ENCODE peak calls at places on chromosomes 13 and 19, in five cellular contexts. A, R, Z, X and D are unnamed samples.

GRCh38 chr13:25292301-25292700 is 5.0 kb upstream of the MTMR6 start:
- DNase-seq in A (peak), Z (peak), R (no peak), X (no peak), D (no peak)

GRCh38 chr13:19959141-19959830 is 759 bp downstream of the ZMYM2 start:
- DNase-seq in X (peak), Z (peak), A (peak), R (peak), D (peak)

GRCh38 chr13:101499406-101499805 is 46.9 kb downstream of the ITGBL1 start:
- DNase-seq in R (no peak), Z (no peak), A (no peak), X (no peak), D (no peak)

GRCh38 chr13:33186851-33187250 is 98.7 kb downstream of the STARD13 start:
- DNase-seq in R (no peak), A (no peak), X (no peak), Z (no peak), D (no peak)

GRCh38 chr13:111115841-111116500 is 861 bp downstream of the ARHGEF7 start:
- DNase-seq in Z (no peak), A (no peak), X (no peak), R (peak), D (no peak)

GRCh38 chr13:65677906-65678305 is 1552.2 kb downstream of the PCDH9 start:
- DNase-seq in X (no peak), R (no peak), Z (no peak), A (no peak), D (no peak)

GRCh38 chr19:12828494-12828893 is 5.9 kb downstream of the RTBDN start:
- DNase-seq in A (peak), Z (peak), X (peak), R (peak), D (no peak)

GRCh38 chr13:64482373-64482772 is 2747.8 kb downstream of the PCDH9 start:
- DNase-seq in A (no peak), X (no peak), R (no peak), Z (no peak), D (no peak)

GRCh38 chr19:35777961-35778360 is 2.6 kb downstream of the ARHGAP33 start:
- DNase-seq in R (no peak), A (no peak), X (no peak), Z (no peak), D (no peak)

GRCh38 chr19:11138659-11139526 is 16.7 kb downstream of the SPC24 start:
- DNase-seq in R (peak), A (no peak), Z (peak), X (peak), D (peak)

GRCh38 chr19:28656644-28657043 is 556.3 kb downstream of the UQCRFS1 start:
- DNase-seq in R (no peak), Z (no peak), A (no peak), X (no peak), D (no peak)

GRCh38 chr19:14113762-14114414 is 3.7 kb downstream of the PRKACA start:
- DNase-seq in X (no peak), A (peak), Z (peak), R (peak), D (peak)

GRCh38 chr13:74289861-74290260 is 155.7 kb upstream of the KLF12 start:
- DNase-seq in A (no peak), R (no peak), X (no peak), Z (peak), D (no peak)

GRCh38 chr19:5677156-5677555 is 3.2 kb downstream of the MICOS13 start:
- DNase-seq in Z (no peak), R (no peak), A (no peak), X (no peak), D (no peak)

GRCh38 chr19:5677597-5677996 is 2.7 kb downstream of the MICOS13 start:
- DNase-seq in X (no peak), Z (no peak), R (no peak), A (no peak), D (no peak)

GRCh38 chr19:5674734-5675133 is 5.6 kb downstream of the MICOS13 start:
- DNase-seq in R (no peak), A (no peak), Z (no peak), X (no peak), D (no peak)

GRCh38 chr19:5676711-5677110 is 3.6 kb downstream of the MICOS13 start:
- DNase-seq in X (no peak), Z (peak), A (no peak), R (no peak), D (no peak)

GRCh38 chr19:5676105-5676671 is 4.1 kb downstream of the MICOS13 start:
- DNase-seq in A (no peak), Z (peak), X (no peak), R (no peak), D (no peak)
- H3K4me3 ChIP-seq in A (no peak), Z (no peak), X (no peak), R (no peak), D (no peak)

GRCh38 chr19:49893135-49893534 is 3.6 kb downstream of the IL4I1 start:
- DNase-seq in X (no peak), Z (no peak), R (no peak), A (no peak), D (no peak)

GRCh38 chr19:49892716-49893115 is 4.0 kb downstream of the IL4I1 start:
- DNase-seq in A (no peak), Z (no peak), R (no peak), X (no peak), D (no peak)

GRCh38 chr19:49889687-49890348 is 6.9 kb downstream of the IL4I1 start:
- DNase-seq in R (no peak), A (peak), X (peak), Z (no peak), D (peak)

GRCh38 chr19:49890349-49891311 is 6.1 kb downstream of the IL4I1 start:
- DNase-seq in X (peak), A (no peak), Z (peak), R (no peak), D (no peak)

GRCh38 chr19:49891393-49891792 is 5.3 kb downstream of the IL4I1 start:
- DNase-seq in A (no peak), Z (no peak), R (no peak), X (no peak), D (no peak)
- H3K4me3 ChIP-seq in A (no peak), Z (no peak), R (no peak), X (no peak), D (no peak)

DNA sequence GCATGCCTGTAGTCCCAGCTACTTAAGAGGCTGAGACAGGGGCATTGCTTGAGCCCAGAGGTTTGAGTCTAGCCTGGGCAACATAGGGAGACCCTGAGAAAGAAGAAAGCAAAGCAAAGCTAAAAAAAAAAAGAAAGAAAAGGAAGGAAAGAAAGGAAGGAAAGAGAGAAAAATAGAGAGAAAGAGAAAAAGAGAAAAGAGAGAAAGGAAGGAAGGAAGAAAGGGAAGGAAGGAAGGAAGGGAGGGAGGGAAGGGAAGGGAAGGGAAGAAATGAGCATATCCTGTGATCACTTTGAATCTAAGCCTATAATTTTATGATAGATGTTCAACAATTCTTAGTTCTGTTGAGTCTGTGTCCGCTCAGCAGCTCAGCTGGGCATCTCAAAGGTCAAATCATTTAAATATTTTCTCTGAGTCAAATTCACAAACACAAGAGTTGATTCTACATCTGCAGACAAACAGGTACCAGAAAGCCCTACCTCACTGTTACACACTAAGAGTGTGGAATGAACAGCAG is 70.4 kb downstream of the SUCLA2 start:
- DNase-seq in X (no peak), Z (no peak), A (no peak), R (no peak), D (no peak)
- H3K4me3 ChIP-seq in X (no peak), Z (no peak), A (no peak), R (no peak), D (no peak)

GRCh38 chr13:22061371-22061805 is 390.5 kb downstream of the FGF9 start:
- DNase-seq in R (no peak), A (no peak), Z (no peak), X (no peak), D (no peak)
- H3K4me3 ChIP-seq in R (no peak), A (no peak), Z (no peak), X (no peak), D (no peak)

DNA sequence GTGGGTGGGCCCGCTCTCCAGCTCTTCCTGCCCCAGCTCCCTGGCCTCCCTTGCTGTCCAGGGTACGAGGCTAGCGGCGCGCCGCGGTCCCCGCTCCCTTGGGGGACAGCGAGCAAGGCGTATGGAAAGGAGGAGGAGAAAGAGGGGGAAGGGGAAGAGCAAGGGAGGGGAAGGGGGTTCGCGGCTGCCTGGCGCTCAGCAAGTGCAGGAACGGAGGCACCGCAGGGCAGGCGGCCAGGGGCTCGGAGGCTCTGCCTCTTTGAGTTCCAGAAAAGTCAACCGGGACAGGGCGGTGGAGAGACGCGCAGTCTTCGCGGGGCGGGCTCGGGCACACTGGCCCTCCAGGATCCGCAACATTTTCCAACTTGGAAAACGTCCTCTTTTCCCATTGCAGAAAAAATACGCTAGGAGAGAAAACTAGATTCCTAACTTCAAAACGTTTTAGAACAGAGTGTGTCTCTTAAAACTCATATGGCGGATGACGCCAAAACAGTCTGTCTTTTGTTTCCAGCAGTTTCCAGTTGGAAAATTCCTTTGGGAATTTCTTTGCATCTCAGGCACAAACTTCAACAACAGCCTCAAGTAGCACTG is 23.1 kb upstream of the TNFRSF19 start:
- DNase-seq in A (no peak), X (no peak), Z (no peak), R (peak), D (no peak)
- H3K4me3 ChIP-seq in A (no peak), X (peak), Z (no peak), R (peak), D (peak)

DNA sequence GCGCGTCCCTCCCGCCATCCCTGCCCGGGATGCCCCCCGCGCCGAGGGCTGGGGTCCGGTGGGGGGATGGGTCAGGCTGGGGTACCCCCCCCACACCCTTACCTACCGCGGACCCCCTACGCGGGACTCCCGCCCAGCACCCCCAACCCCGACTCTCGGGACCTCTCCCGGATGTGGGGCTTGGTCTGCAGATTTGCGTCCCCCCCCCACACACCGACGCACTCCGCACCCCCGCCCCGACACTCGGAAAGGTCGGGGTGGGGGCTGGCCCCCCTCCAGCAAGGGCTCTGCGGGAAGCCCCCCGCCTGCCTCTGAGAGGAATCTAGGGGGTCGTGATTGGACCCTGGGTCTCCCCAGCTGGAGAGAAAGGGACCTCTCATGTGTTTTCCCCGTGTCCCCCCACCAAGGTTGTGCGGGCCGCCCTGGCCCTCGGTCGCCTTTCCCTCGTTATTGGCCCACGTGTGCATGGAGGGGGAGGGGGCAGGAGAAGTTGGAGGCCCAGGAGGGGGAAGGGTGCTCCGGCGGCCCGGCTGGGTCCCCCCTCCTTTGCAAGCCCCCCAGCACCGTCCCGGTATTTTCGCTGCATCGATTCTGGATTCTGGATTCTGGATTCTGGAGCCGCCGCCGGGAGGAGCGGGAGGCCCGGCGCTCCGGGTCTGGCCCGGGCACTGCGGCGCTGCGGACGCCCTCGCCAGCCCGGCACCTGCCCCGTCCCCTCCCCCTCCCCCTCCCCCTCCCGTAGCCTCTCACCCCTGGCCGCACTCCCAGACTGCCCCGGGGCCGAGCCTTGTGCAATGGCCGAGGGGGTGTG is 583 bp downstream of the NFIC start:
- DNase-seq in A (no peak), Z (peak), R (peak), X (no peak), D (no peak)
- H3K4me3 ChIP-seq in A (peak), Z (peak), R (peak), X (peak), D (peak)

GRCh38 chr19:48509467-48510194 is 2.0 kb downstream of the LMTK3 start:
- DNase-seq in R (no peak), Z (no peak), X (no peak), A (no peak), D (no peak)
- H3K4me3 ChIP-seq in R (no peak), Z (no peak), X (no peak), A (no peak), D (no peak)

DNA sequence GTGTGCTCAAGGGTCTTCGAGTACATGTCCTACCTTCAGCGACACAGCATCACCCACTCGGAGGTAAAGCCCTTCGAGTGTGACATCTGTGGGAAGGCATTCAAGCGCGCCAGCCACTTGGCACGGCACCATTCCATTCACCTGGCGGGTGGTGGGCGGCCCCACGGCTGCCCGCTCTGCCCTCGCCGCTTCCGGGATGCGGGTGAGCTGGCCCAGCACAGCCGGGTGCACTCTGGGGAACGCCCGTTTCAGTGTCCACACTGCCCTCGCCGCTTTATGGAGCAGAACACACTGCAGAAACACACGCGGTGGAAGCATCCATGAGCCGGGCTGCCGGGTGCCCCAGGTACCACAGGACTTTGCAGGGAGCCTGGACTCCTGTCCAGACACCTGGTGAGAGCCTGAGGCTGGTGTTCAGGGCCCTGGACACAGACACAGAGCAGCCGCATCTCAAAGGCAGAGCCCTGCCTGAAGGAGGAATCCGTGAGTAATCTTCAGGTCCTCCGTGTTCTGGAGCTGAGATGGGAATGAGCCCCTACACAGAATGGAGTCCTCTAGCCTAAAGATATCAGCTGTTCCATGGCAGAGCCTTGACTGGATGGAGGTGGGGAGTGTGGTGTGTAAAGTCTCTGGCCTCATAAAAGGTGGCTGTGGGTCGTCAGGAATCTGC is 1.5 kb downstream of the ZNF581 start:
- DNase-seq in R (no peak), Z (no peak), X (no peak), A (no peak), D (no peak)
- H3K4me3 ChIP-seq in R (peak), Z (no peak), X (no peak), A (peak), D (no peak)

GRCh38 chr19:45456500-45456815 is 11.3 kb upstream of the FOSB start:
- DNase-seq in R (no peak), Z (no peak), X (no peak), A (no peak), D (no peak)

GRCh38 chr19:45457776-45458175 is 10.0 kb upstream of the FOSB start:
- DNase-seq in A (no peak), Z (no peak), R (no peak), X (no peak), D (no peak)

GRCh38 chr19:45451850-45452387 is 15.9 kb upstream of the FOSB start:
- DNase-seq in A (no peak), R (no peak), Z (no peak), X (no peak), D (no peak)

GRCh38 chr19:45451181-45451849 is 16.5 kb upstream of the FOSB start:
- DNase-seq in Z (peak), X (peak), R (no peak), A (peak), D (peak)

GRCh38 chr19:45455707-45456499 is 11.9 kb upstream of the FOSB start:
- DNase-seq in A (no peak), Z (peak), X (peak), R (peak), D (peak)
- H3K4me3 ChIP-seq in A (no peak), Z (peak), X (no peak), R (no peak), D (no peak)

GRCh38 chr13:106981050-106981449 is 413.1 kb upstream of the ARGLU1 start:
- DNase-seq in Z (no peak), R (no peak), A (no peak), X (no peak), D (no peak)
- H3K4me3 ChIP-seq in Z (no peak), R (no peak), A (no peak), X (no peak), D (no peak)